ENCODE peak calls at places on chromosomes 13 and 19, in seven cellular contexts. One of them, this sample, is unnamed.

GRCh38 chr13:30895773-30896172 is 10.3 kb upstream of the MEDAG start:
- DNase-seq in germinal center: no peak
- DNase-seq in breast epithelium: peak
- DNase-seq in kidney epithelial cell: peak
- DNase-seq in NCI-H748 treated with DMSO at 0.1 percent for 48 hours: no peak
- DNase-seq in A549: no peak
- DNase-seq in activated CD4-positive, alpha-beta T cell treated with anti-CD3 and anti-CD28 coated beads for 36 hours: no peak
- DNase-seq in this sample: no peak

GRCh38 chr19:3690551-3691371 is 9.5 kb downstream of the PIP5K1C start:
- DNase-seq in germinal center: no peak
- DNase-seq in breast epithelium: no peak
- DNase-seq in kidney epithelial cell: no peak
- DNase-seq in NCI-H748 treated with DMSO at 0.1 percent for 48 hours: no peak
- DNase-seq in A549: no peak
- DNase-seq in activated CD4-positive, alpha-beta T cell treated with anti-CD3 and anti-CD28 coated beads for 36 hours: peak
- DNase-seq in this sample: no peak

GRCh38 chr13:106626473-106626872 is 58.5 kb upstream of the ARGLU1 start:
- DNase-seq in germinal center: no peak
- DNase-seq in breast epithelium: no peak
- DNase-seq in kidney epithelial cell: no peak
- DNase-seq in NCI-H748 treated with DMSO at 0.1 percent for 48 hours: no peak
- DNase-seq in A549: no peak
- DNase-seq in activated CD4-positive, alpha-beta T cell treated with anti-CD3 and anti-CD28 coated beads for 36 hours: no peak
- DNase-seq in this sample: no peak

GRCh38 chr19:18453269-18454024 is 15.5 kb upstream of the ISYNA1 start:
- DNase-seq in germinal center: no peak
- DNase-seq in breast epithelium: no peak
- DNase-seq in kidney epithelial cell: no peak
- DNase-seq in NCI-H748 treated with DMSO at 0.1 percent for 48 hours: no peak
- DNase-seq in A549: peak
- DNase-seq in activated CD4-positive, alpha-beta T cell treated with anti-CD3 and anti-CD28 coated beads for 36 hours: no peak
- DNase-seq in this sample: no peak

GRCh38 chr13:99661791-99662190 is 160.5 kb downstream of the TM9SF2 start:
- DNase-seq in germinal center: no peak
- DNase-seq in breast epithelium: no peak
- DNase-seq in kidney epithelial cell: no peak
- DNase-seq in NCI-H748 treated with DMSO at 0.1 percent for 48 hours: peak
- DNase-seq in A549: no peak
- DNase-seq in activated CD4-positive, alpha-beta T cell treated with anti-CD3 and anti-CD28 coated beads for 36 hours: no peak
- DNase-seq in this sample: no peak

GRCh38 chr13:44013666-44014291 is 134.1 kb downstream of the LACC1 start:
- DNase-seq in germinal center: no peak
- DNase-seq in breast epithelium: no peak
- DNase-seq in kidney epithelial cell: peak
- DNase-seq in NCI-H748 treated with DMSO at 0.1 percent for 48 hours: no peak
- DNase-seq in A549: no peak
- DNase-seq in activated CD4-positive, alpha-beta T cell treated with anti-CD3 and anti-CD28 coated beads for 36 hours: no peak
- DNase-seq in this sample: no peak

GRCh38 chr19:591099-591958 is 1.6 kb downstream of the HCN2 start:
- DNase-seq in germinal center: no peak
- DNase-seq in breast epithelium: no peak
- DNase-seq in kidney epithelial cell: no peak
- DNase-seq in NCI-H748 treated with DMSO at 0.1 percent for 48 hours: no peak
- DNase-seq in A549: no peak
- DNase-seq in activated CD4-positive, alpha-beta T cell treated with anti-CD3 and anti-CD28 coated beads for 36 hours: no peak
- DNase-seq in this sample: no peak

GRCh38 chr19:38304352-38304865 is 358 bp downstream of the C19orf33 start:
- DNase-seq in germinal center: no peak
- DNase-seq in breast epithelium: no peak
- DNase-seq in kidney epithelial cell: no peak
- DNase-seq in NCI-H748 treated with DMSO at 0.1 percent for 48 hours: no peak
- DNase-seq in A549: no peak
- DNase-seq in activated CD4-positive, alpha-beta T cell treated with anti-CD3 and anti-CD28 coated beads for 36 hours: no peak
- DNase-seq in this sample: no peak

GRCh38 chr13:24671367-24672117 is 8.7 kb upstream of the ATP12A start:
- DNase-seq in germinal center: no peak
- DNase-seq in breast epithelium: peak
- DNase-seq in kidney epithelial cell: peak
- DNase-seq in NCI-H748 treated with DMSO at 0.1 percent for 48 hours: peak
- DNase-seq in A549: peak
- DNase-seq in activated CD4-positive, alpha-beta T cell treated with anti-CD3 and anti-CD28 coated beads for 36 hours: no peak
- DNase-seq in this sample: peak

GRCh38 chr19:3094638-3095374 is 644 bp downstream of the GNA11 start:
- DNase-seq in germinal center: no peak
- DNase-seq in breast epithelium: no peak
- DNase-seq in kidney epithelial cell: no peak
- DNase-seq in NCI-H748 treated with DMSO at 0.1 percent for 48 hours: no peak
- DNase-seq in A549: no peak
- DNase-seq in activated CD4-positive, alpha-beta T cell treated with anti-CD3 and anti-CD28 coated beads for 36 hours: peak
- DNase-seq in this sample: no peak

GRCh38 chr13:90445179-90445578 is 902.3 kb upstream of the MIR17HG start:
- DNase-seq in germinal center: no peak
- DNase-seq in breast epithelium: no peak
- DNase-seq in kidney epithelial cell: peak
- DNase-seq in NCI-H748 treated with DMSO at 0.1 percent for 48 hours: no peak
- DNase-seq in A549: peak
- DNase-seq in activated CD4-positive, alpha-beta T cell treated with anti-CD3 and anti-CD28 coated beads for 36 hours: no peak
- DNase-seq in this sample: peak

GRCh38 chr19:44313231-44313630 is 8.4 kb upstream of the ZNF235 start:
- DNase-seq in germinal center: no peak
- DNase-seq in breast epithelium: no peak
- DNase-seq in kidney epithelial cell: no peak
- DNase-seq in NCI-H748 treated with DMSO at 0.1 percent for 48 hours: no peak
- DNase-seq in A549: no peak
- DNase-seq in activated CD4-positive, alpha-beta T cell treated with anti-CD3 and anti-CD28 coated beads for 36 hours: no peak
- DNase-seq in this sample: no peak

GRCh38 chr19:39181500-39182173 is 15.1 kb upstream of the NCCRP1 start:
- DNase-seq in germinal center: no peak
- DNase-seq in breast epithelium: no peak
- DNase-seq in kidney epithelial cell: no peak
- DNase-seq in NCI-H748 treated with DMSO at 0.1 percent for 48 hours: no peak
- DNase-seq in A549: no peak
- DNase-seq in activated CD4-positive, alpha-beta T cell treated with anti-CD3 and anti-CD28 coated beads for 36 hours: no peak
- DNase-seq in this sample: no peak

GRCh38 chr13:32902898-32903297 is 113.3 kb upstream of the KL start:
- DNase-seq in germinal center: no peak
- DNase-seq in breast epithelium: peak
- DNase-seq in kidney epithelial cell: no peak
- DNase-seq in NCI-H748 treated with DMSO at 0.1 percent for 48 hours: no peak
- DNase-seq in A549: no peak
- DNase-seq in activated CD4-positive, alpha-beta T cell treated with anti-CD3 and anti-CD28 coated beads for 36 hours: no peak
- DNase-seq in this sample: no peak

GRCh38 chr19:51271015-51271600 is 20.2 kb downstream of the SIGLECL1 start:
- DNase-seq in germinal center: no peak
- DNase-seq in breast epithelium: no peak
- DNase-seq in kidney epithelial cell: no peak
- DNase-seq in NCI-H748 treated with DMSO at 0.1 percent for 48 hours: no peak
- DNase-seq in A549: no peak
- DNase-seq in activated CD4-positive, alpha-beta T cell treated with anti-CD3 and anti-CD28 coated beads for 36 hours: no peak
- DNase-seq in this sample: no peak